ENCODE peak calls at places on chromosomes 5 and 9, in four cellular contexts. E, T, Q and G are unnamed samples.

GRCh38 chr9:87606921-87607521 is 109.4 kb downstream of the DAPK1 start:
- DNase-seq in E (no peak), T (no peak), Q (peak), G (peak)

GRCh38 chr5:27315541-27316282 is 277.3 kb upstream of the CDH9 start:
- DNase-seq in E (no peak), T (no peak), Q (peak), G (peak)

GRCh38 chr9:91067306-91067860 is 265.8 kb downstream of the SYK start:
- DNase-seq in E (no peak), T (no peak), Q (no peak), G (no peak)

GRCh38 chr5:33166971-33167370 is 273.8 kb upstream of the TARS1 start:
- DNase-seq in E (no peak), T (no peak), Q (no peak), G (no peak)

GRCh38 chr9:106146066-106146840 is 451.9 kb downstream of the TMEM38B start:
- DNase-seq in E (no peak), T (no peak), Q (no peak), G (no peak)

GRCh38 chr5:57175586-57175985 is 1.7 kb downstream of the GPBP1 start:
- DNase-seq in E (no peak), T (no peak), Q (no peak), G (no peak)

GRCh38 chr5:100898504-100899346 is 4.4 kb downstream of the ST8SIA4 start:
- DNase-seq in E (no peak), T (no peak), Q (no peak), G (no peak)

GRCh38 chr5:98734646-98735045 is 38.8 kb upstream of the RGMB start:
- DNase-seq in E (no peak), T (no peak), Q (no peak), G (no peak)

GRCh38 chr5:173917788-173918786 is 29.9 kb downstream of the CPEB4 start:
- DNase-seq in E (no peak), T (no peak), Q (peak), G (peak)

GRCh38 chr5:84622485-84622884 is 237.8 kb upstream of the EDIL3 start:
- DNase-seq in E (no peak), T (no peak), Q (no peak), G (no peak)

GRCh38 chr5:179118756-179119414 is 58.7 kb downstream of the ZNF354C start:
- DNase-seq in E (no peak), T (peak), Q (no peak), G (no peak)

GRCh38 chr9:114893221-114893620 is 37.2 kb downstream of the TNFSF8 start:
- DNase-seq in E (no peak), T (no peak), Q (no peak), G (no peak)

GRCh38 chr9:116099821-116100220 is 53.8 kb upstream of the PAPPA start:
- DNase-seq in E (no peak), T (no peak), Q (peak), G (no peak)

GRCh38 chr5:66757219-66757833 is 161.1 kb downstream of the MAST4 start:
- DNase-seq in E (no peak), T (peak), Q (peak), G (peak)

GRCh38 chr5:88142801-88143692 is 125.6 kb downstream of the TMEM161B start:
- DNase-seq in E (no peak), T (no peak), Q (no peak), G (no peak)

GRCh38 chr9:7111413-7111812 is 353.6 kb downstream of the KDM4C start:
- DNase-seq in E (no peak), T (no peak), Q (no peak), G (no peak)

GRCh38 chr9:126131066-126132010 is 195.3 kb upstream of the MVB12B start:
- DNase-seq in E (no peak), T (peak), Q (no peak), G (no peak)

GRCh38 chr9:37324691-37325490 is 97.6 kb upstream of the GRHPR start:
- DNase-seq in E (no peak), T (no peak), Q (no peak), G (no peak)

GRCh38 chr5:27414099-27414498 is 375.7 kb upstream of the CDH9 start:
- DNase-seq in E (no peak), T (no peak), Q (no peak), G (no peak)

GRCh38 chr9:81682797-81683196 is 6.5 kb downstream of the TLE1 start:
- DNase-seq in E (no peak), T (no peak), Q (no peak), G (no peak)

GRCh38 chr9:38692707-38693106 is 27.2 kb downstream of the FAM240B start:
- DNase-seq in E (no peak), T (no peak), Q (no peak), G (no peak)

GRCh38 chr5:14574891-14575496 is 6.6 kb upstream of the OTULINL start:
- DNase-seq in E (no peak), T (peak), Q (no peak), G (no peak)

GRCh38 chr5:36662291-36662851 is 56.0 kb downstream of the SLC1A3 start:
- DNase-seq in E (peak), T (no peak), Q (no peak), G (no peak)

GRCh38 chr5:527646-528591 is 3.7 kb upstream of the SLC9A3 start:
- DNase-seq in E (no peak), T (no peak), Q (no peak), G (no peak)

GRCh38 chr5:168869615-168870227 is 290.6 kb upstream of the PANK3 start:
- DNase-seq in E (no peak), T (no peak), Q (no peak), G (peak)

GRCh38 chr5:31537856-31538255 is 5.8 kb downstream of the C5orf22 start:
- DNase-seq in E (no peak), T (no peak), Q (peak), G (no peak)

DNA sequence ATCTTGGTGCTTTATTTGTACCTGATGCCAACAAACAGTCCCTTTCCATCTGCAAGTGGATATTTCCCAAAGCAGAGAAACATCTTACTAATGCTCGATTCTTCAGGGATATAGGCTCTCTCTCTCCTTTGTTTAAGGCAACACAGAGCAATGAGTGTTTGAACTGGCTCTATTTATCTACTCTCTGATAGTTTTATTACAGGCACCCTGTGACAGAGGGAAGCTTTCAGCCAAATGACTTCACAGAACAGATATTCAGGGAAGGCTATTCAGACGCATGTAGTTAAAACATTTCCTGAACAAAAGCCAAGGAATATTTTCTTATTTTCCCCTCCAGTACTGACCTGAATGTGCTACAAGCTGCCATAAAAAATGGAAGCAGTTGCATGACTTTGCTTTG is 141.8 kb downstream of the YIPF5 start:
- DNase-seq in E (no peak), T (no peak), Q (peak), G (peak)
- H3K4me3 ChIP-seq in E (no peak), T (no peak), Q (no peak), G (peak)

GRCh38 chr5:96718635-96719077 is 56.5 kb downstream of the CAST start:
- DNase-seq in E (no peak), T (peak), Q (no peak), G (no peak)

GRCh38 chr5:96716716-96717115 is 54.5 kb downstream of the CAST start:
- DNase-seq in E (no peak), T (no peak), Q (no peak), G (no peak)

GRCh38 chr5:96721351-96721970 is 59.3 kb downstream of the CAST start:
- DNase-seq in E (no peak), T (peak), Q (peak), G (peak)

GRCh38 chr5:96717874-96718273 is 55.7 kb downstream of the CAST start:
- DNase-seq in E (no peak), T (no peak), Q (no peak), G (no peak)

DNA sequence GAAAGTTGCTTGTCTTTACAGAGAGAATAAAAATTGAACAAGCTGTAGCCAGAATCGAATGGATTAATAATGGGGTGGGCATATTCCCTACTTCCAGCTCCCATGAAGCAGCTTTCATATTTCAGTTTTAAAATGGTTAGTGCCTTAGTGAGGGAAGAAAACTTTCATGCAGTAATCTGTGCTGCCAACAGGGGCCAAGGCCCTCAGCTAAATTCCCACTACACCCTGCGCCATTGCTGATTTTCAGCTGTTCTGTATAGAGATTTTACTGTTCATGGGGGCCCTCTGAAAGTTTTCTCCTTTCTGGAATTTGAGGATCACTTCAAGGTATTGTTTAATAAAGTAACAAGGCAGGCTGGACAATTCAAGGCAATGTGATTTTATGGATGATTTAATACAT is 58.2 kb downstream of the CAST start:
- DNase-seq in E (no peak), T (no peak), Q (no peak), G (no peak)
- TF ChIP-seq CTCF in E (no peak), T (no peak), Q (no peak), G (no peak)

DNA sequence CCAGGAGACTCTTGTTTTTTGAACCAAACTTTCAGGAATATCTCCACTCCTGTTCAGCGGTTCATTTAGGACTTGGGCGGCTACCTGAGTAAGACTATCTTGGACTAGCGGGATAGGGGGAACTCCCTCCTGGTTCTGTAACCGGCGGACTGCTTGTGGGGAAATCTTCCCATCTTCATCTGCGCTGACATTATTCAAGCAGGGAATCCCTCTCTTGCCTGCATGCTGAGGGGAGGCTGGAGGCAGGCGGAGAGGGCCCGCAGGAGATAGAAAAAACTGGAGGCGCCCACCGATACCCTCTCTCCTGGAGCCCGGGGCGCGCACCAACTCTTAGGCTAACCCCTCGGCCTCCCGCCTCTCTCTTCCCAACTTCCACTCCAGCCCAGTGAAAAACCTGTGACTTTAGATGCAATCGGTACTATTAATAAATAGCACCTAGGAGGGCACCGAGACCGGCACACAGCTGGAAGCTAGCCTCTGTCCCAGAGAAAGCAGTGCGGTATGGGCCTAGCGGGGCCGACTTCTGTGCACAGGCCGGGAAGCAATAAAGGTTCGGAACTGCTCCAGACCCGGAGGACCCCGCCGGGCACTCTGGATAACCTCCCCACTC is 1.7 kb downstream of the EFNA5 start:
- DNase-seq in E (no peak), T (no peak), Q (no peak), G (peak)
- H3K4me3 ChIP-seq in E (peak), T (peak), Q (peak), G (peak)

GRCh38 chr5:129903466-129904101 is 681 bp upstream of the CHSY3 start:
- DNase-seq in E (no peak), T (no peak), Q (no peak), G (no peak)

GRCh38 chr5:129906177-129906887 is 2.1 kb downstream of the CHSY3 start:
- DNase-seq in E (no peak), T (no peak), Q (no peak), G (peak)

GRCh38 chr5:129904102-129904666 is at the start of gene CHSY3:
- DNase-seq in E (peak), T (peak), Q (peak), G (peak)

GRCh38 chr5:129905467-129906176 is 1.4 kb downstream of the CHSY3 start:
- DNase-seq in E (no peak), T (no peak), Q (peak), G (no peak)

DNA sequence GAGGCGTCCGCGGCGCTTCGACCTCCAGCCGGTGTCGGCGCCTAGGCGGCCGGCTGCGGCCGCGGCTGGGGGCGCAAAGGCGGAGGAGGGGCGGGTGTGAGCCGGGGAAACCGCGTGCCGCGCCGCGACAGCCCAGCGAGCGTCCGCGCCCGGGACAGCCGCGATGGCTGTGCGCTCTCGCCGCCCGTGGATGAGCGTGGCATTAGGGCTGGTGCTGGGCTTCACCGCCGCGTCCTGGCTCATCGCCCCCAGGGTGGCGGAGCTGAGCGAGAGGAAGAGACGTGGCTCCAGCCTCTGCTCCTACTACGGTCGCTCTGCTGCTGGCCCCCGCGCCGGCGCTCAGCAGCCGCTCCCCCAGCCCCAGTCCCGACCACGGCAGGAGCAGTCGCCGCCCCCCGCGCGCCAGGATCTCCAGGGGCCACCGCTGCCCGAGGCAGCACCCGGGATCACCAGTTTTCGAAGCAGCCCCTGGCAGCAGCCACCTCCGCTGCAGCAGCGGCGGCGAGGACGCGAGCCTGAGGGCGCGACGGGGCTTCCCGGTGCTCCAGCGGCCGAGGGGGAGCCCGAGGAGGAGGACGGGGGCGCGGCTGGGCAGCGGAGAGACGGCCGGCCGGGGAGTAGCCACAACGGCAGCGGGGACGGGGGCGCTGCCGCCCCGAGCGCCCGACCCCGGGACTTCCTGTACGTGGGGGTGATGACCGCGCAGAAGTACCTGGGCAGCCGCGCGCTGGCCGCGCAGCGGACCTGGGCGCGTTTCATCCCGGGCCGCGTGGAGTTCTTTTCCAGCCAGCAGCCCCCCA is 602 bp downstream of the CHSY3 start:
- DNase-seq in E (peak), T (peak), Q (no peak), G (peak)
- TF ChIP-seq CTCF in E (no peak), T (no peak), Q (no peak), G (no peak)

DNA sequence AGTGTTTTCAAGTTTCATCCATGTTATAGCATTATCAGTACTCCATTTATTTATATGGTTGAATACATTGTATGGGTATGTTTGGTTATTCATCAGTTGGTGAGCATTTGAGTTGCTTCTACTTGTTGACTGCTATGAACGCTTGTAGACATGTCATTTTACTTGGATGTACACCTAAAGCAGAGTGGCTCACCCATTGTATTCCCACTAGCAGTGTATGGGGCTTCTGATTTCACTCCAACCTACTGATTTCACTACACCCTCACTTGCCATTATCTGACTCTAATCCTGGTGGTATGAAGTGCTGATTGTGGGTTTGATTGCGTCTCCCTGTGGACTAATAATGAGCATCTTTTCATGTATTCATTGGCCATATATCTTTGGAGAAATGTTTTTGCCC is 9.5 kb downstream of the NPM1 start:
- DNase-seq in E (no peak), T (no peak), Q (no peak), G (no peak)
- H3K4me3 ChIP-seq in E (no peak), T (no peak), Q (no peak), G (no peak)

GRCh38 chr5:94812232-94812631 is 193.8 kb downstream of the SLF1 start:
- DNase-seq in E (no peak), T (no peak), Q (no peak), G (no peak)
- TF ChIP-seq CTCF in E (no peak), T (no peak), Q (no peak), G (no peak)

DNA sequence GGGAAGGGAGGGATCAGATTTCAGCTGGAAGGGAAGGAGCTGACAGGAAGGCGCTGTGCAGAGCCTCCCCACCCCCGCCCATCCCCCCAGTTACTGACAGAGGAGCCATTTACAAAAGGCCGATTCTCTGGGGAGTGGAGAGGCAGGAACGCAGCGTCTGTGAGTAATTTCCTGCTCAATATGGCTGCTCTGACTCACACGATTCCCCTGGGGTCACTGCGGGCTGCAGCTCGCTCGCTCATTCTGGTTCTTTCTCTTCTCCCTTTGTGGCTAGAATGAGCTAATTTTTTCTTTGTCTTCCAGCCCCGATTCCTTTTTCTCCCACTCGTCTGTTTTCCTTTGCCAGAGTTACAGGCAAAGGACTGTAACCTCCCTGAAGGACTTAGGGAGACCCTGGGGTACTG is 28.8 kb downstream of the PTPA start:
- DNase-seq in E (peak), T (peak), Q (peak), G (peak)
- H3K4me3 ChIP-seq in E (peak), T (peak), Q (peak), G (peak)